ENCODE peak calls at places on chromosomes 12 and 14, in six cellular contexts. One of them, this sample, is unnamed.

GRCh38 chr12:131333621-131334440 is 377.1 kb upstream of the SFSWAP start:
- DNase-seq in H1: no peak
- DNase-seq in GM23248: no peak
- DNase-seq in endothelial cell of umbilical vein: no peak
- DNase-seq in astrocyte: no peak
- DNase-seq in fibroblast of lung: no peak
- DNase-seq in this sample: no peak

GRCh38 chr12:47576256-47576655 is 129.6 kb downstream of the RPAP3 start:
- DNase-seq in astrocyte: no peak
- DNase-seq in fibroblast of lung: no peak
- DNase-seq in H1: no peak
- DNase-seq in endothelial cell of umbilical vein: no peak
- DNase-seq in GM23248: no peak
- DNase-seq in this sample: no peak

GRCh38 chr14:100815478-100816285 is 10.2 kb upstream of the MEG3 start:
- DNase-seq in fibroblast of lung: peak
- DNase-seq in endothelial cell of umbilical vein: peak
- DNase-seq in astrocyte: peak
- DNase-seq in H1: no peak
- DNase-seq in GM23248: no peak
- DNase-seq in this sample: no peak

GRCh38 chr12:113359133-113359938 is 949 bp downstream of the PLBD2 start:
- DNase-seq in fibroblast of lung: peak
- DNase-seq in GM23248: peak
- DNase-seq in astrocyte: peak
- DNase-seq in H1: no peak
- DNase-seq in endothelial cell of umbilical vein: no peak
- DNase-seq in this sample: no peak

GRCh38 chr12:114680498-114681148 is 3.4 kb downstream of the TBX3 start:
- DNase-seq in fibroblast of lung: no peak
- DNase-seq in astrocyte: no peak
- DNase-seq in endothelial cell of umbilical vein: no peak
- DNase-seq in GM23248: peak
- DNase-seq in H1: no peak
- DNase-seq in this sample: no peak

GRCh38 chr12:103114296-103115055 is 157.0 kb downstream of the ASCL1 start:
- DNase-seq in H1: no peak
- DNase-seq in GM23248: no peak
- DNase-seq in endothelial cell of umbilical vein: no peak
- DNase-seq in astrocyte: no peak
- DNase-seq in fibroblast of lung: no peak
- DNase-seq in this sample: no peak

GRCh38 chr12:46777587-46777986 is 48.2 kb downstream of the SLC38A4 start:
- DNase-seq in astrocyte: no peak
- DNase-seq in H1: no peak
- DNase-seq in fibroblast of lung: no peak
- DNase-seq in GM23248: no peak
- DNase-seq in endothelial cell of umbilical vein: no peak
- DNase-seq in this sample: no peak

GRCh38 chr14:79899610-79900009 is 311.7 kb downstream of the DIO2 start:
- DNase-seq in astrocyte: no peak
- DNase-seq in H1: no peak
- DNase-seq in GM23248: no peak
- DNase-seq in fibroblast of lung: no peak
- DNase-seq in endothelial cell of umbilical vein: no peak
- DNase-seq in this sample: no peak

GRCh38 chr12:52528641-52529143 is 8.5 kb upstream of the KRT5 start:
- DNase-seq in astrocyte: no peak
- DNase-seq in GM23248: no peak
- DNase-seq in H1: no peak
- DNase-seq in endothelial cell of umbilical vein: no peak
- DNase-seq in fibroblast of lung: no peak
- DNase-seq in this sample: no peak

GRCh38 chr12:110582286-110583136 is 607 bp downstream of the PPTC7 start:
- DNase-seq in H1: no peak
- DNase-seq in fibroblast of lung: peak
- DNase-seq in GM23248: peak
- DNase-seq in endothelial cell of umbilical vein: peak
- DNase-seq in astrocyte: no peak
- DNase-seq in this sample: no peak

GRCh38 chr14:104137297-104138097 is 890 bp upstream of the KIF26A start:
- DNase-seq in H1: no peak
- DNase-seq in endothelial cell of umbilical vein: peak
- DNase-seq in GM23248: peak
- DNase-seq in astrocyte: no peak
- DNase-seq in fibroblast of lung: peak
- DNase-seq in this sample: no peak

GRCh38 chr12:86613306-86613705 is 357.1 kb upstream of the MGAT4C start:
- DNase-seq in fibroblast of lung: no peak
- DNase-seq in astrocyte: no peak
- DNase-seq in H1: no peak
- DNase-seq in GM23248: no peak
- DNase-seq in endothelial cell of umbilical vein: peak
- DNase-seq in this sample: peak

GRCh38 chr12:14768823-14769405 is 34.4 kb downstream of the WBP11 start:
- DNase-seq in fibroblast of lung: peak
- DNase-seq in endothelial cell of umbilical vein: no peak
- DNase-seq in H1: no peak
- DNase-seq in astrocyte: no peak
- DNase-seq in GM23248: peak
- DNase-seq in this sample: no peak

GRCh38 chr12:92614502-92614901 is 88.3 kb upstream of the PLEKHG7 start:
- DNase-seq in endothelial cell of umbilical vein: no peak
- DNase-seq in astrocyte: no peak
- DNase-seq in fibroblast of lung: no peak
- DNase-seq in GM23248: no peak
- DNase-seq in H1: no peak
- DNase-seq in this sample: no peak

GRCh38 chr14:55121628-55122440 is 7.2 kb upstream of the LGALS3 start:
- DNase-seq in fibroblast of lung: no peak
- DNase-seq in astrocyte: no peak
- DNase-seq in endothelial cell of umbilical vein: no peak
- DNase-seq in GM23248: no peak
- DNase-seq in H1: no peak
- DNase-seq in this sample: no peak

GRCh38 chr14:45262637-45263036 is 9.6 kb upstream of the MIS18BP1 start:
- DNase-seq in astrocyte: no peak
- DNase-seq in H1: no peak
- DNase-seq in fibroblast of lung: peak
- DNase-seq in GM23248: no peak
- DNase-seq in endothelial cell of umbilical vein: no peak
- DNase-seq in this sample: no peak

GRCh38 chr14:97458302-97459137 is 661.3 kb downstream of the VRK1 start:
- DNase-seq in astrocyte: no peak
- DNase-seq in endothelial cell of umbilical vein: no peak
- DNase-seq in GM23248: no peak
- DNase-seq in fibroblast of lung: no peak
- DNase-seq in H1: peak
- DNase-seq in this sample: no peak

GRCh38 chr12:27396416-27396815 is 50.1 kb upstream of the SMCO2 start:
- DNase-seq in astrocyte: no peak
- DNase-seq in fibroblast of lung: peak
- DNase-seq in GM23248: no peak
- DNase-seq in H1: no peak
- DNase-seq in endothelial cell of umbilical vein: no peak
- DNase-seq in this sample: no peak

GRCh38 chr12:55931780-55932545 is 1.0 kb downstream of the DGKA start:
- DNase-seq in endothelial cell of umbilical vein: peak
- DNase-seq in astrocyte: peak
- DNase-seq in fibroblast of lung: peak
- DNase-seq in GM23248: peak
- DNase-seq in H1: no peak
- DNase-seq in this sample: no peak

GRCh38 chr14:90034835-90035525 is 26.8 kb upstream of the KCNK13 start:
- DNase-seq in astrocyte: no peak
- DNase-seq in H1: no peak
- DNase-seq in endothelial cell of umbilical vein: no peak
- DNase-seq in GM23248: no peak
- DNase-seq in fibroblast of lung: no peak
- DNase-seq in this sample: no peak

GRCh38 chr14:89616425-89617141 is 199.6 kb upstream of the FOXN3 start:
- DNase-seq in endothelial cell of umbilical vein: peak
- DNase-seq in astrocyte: no peak
- DNase-seq in H1: no peak
- DNase-seq in GM23248: peak
- DNase-seq in fibroblast of lung: peak
- DNase-seq in this sample: no peak

GRCh38 chr12:52600941-52601481 is at the start of gene KRT72:
- DNase-seq in astrocyte: no peak
- DNase-seq in H1: no peak
- DNase-seq in endothelial cell of umbilical vein: no peak
- DNase-seq in fibroblast of lung: no peak
- DNase-seq in GM23248: no peak
- DNase-seq in this sample: no peak

GRCh38 chr12:112447106-112447505 is 28.4 kb downstream of the PTPN11 start:
- DNase-seq in H1: no peak
- DNase-seq in fibroblast of lung: no peak
- DNase-seq in astrocyte: no peak
- DNase-seq in endothelial cell of umbilical vein: peak
- DNase-seq in GM23248: no peak
- DNase-seq in this sample: no peak

GRCh38 chr14:32940066-32940651 is 1.5 kb downstream of the NPAS3 start:
- DNase-seq in endothelial cell of umbilical vein: peak
- DNase-seq in GM23248: peak
- DNase-seq in H1: no peak
- DNase-seq in astrocyte: peak
- DNase-seq in fibroblast of lung: peak
- DNase-seq in this sample: no peak
- TF ChIP-seq EZH2 in endothelial cell of umbilical vein: no peak
- TF ChIP-seq EZH2 in GM23248: no peak
- TF ChIP-seq EZH2 in H1: no peak
- TF ChIP-seq EZH2 in astrocyte: no peak
- TF ChIP-seq EZH2 in fibroblast of lung: no peak
- TF ChIP-seq EZH2 in this sample: peak

GRCh38 chr14:37591941-37592287 is 3.1 kb downstream of the FOXA1 start:
- DNase-seq in GM23248: no peak
- DNase-seq in astrocyte: no peak
- DNase-seq in endothelial cell of umbilical vein: no peak
- DNase-seq in H1: no peak
- DNase-seq in fibroblast of lung: no peak
- DNase-seq in this sample: no peak
- TF ChIP-seq EZH2 in GM23248: peak
- TF ChIP-seq EZH2 in astrocyte: peak
- TF ChIP-seq EZH2 in endothelial cell of umbilical vein: peak
- TF ChIP-seq EZH2 in H1: no peak
- TF ChIP-seq EZH2 in fibroblast of lung: peak
- TF ChIP-seq EZH2 in this sample: no peak

GRCh38 chr14:56815301-56815700 is 5.0 kb upstream of the OTX2 start:
- DNase-seq in H1: no peak
- DNase-seq in astrocyte: no peak
- DNase-seq in endothelial cell of umbilical vein: no peak
- DNase-seq in fibroblast of lung: no peak
- DNase-seq in GM23248: no peak
- DNase-seq in this sample: no peak

GRCh38 chr14:56814468-56815074 is 4.3 kb upstream of the OTX2 start:
- DNase-seq in endothelial cell of umbilical vein: no peak
- DNase-seq in GM23248: no peak
- DNase-seq in fibroblast of lung: no peak
- DNase-seq in astrocyte: no peak
- DNase-seq in H1: no peak
- DNase-seq in this sample: no peak

GRCh38 chr14:56817396-56817921 is 7.2 kb upstream of the OTX2 start:
- DNase-seq in H1: no peak
- DNase-seq in GM23248: no peak
- DNase-seq in fibroblast of lung: no peak
- DNase-seq in endothelial cell of umbilical vein: no peak
- DNase-seq in astrocyte: no peak
- DNase-seq in this sample: no peak

GRCh38 chr14:56813143-56813551 is 2.9 kb upstream of the OTX2 start:
- DNase-seq in GM23248: no peak
- DNase-seq in fibroblast of lung: no peak
- DNase-seq in endothelial cell of umbilical vein: no peak
- DNase-seq in astrocyte: no peak
- DNase-seq in H1: no peak
- DNase-seq in this sample: no peak

DNA sequence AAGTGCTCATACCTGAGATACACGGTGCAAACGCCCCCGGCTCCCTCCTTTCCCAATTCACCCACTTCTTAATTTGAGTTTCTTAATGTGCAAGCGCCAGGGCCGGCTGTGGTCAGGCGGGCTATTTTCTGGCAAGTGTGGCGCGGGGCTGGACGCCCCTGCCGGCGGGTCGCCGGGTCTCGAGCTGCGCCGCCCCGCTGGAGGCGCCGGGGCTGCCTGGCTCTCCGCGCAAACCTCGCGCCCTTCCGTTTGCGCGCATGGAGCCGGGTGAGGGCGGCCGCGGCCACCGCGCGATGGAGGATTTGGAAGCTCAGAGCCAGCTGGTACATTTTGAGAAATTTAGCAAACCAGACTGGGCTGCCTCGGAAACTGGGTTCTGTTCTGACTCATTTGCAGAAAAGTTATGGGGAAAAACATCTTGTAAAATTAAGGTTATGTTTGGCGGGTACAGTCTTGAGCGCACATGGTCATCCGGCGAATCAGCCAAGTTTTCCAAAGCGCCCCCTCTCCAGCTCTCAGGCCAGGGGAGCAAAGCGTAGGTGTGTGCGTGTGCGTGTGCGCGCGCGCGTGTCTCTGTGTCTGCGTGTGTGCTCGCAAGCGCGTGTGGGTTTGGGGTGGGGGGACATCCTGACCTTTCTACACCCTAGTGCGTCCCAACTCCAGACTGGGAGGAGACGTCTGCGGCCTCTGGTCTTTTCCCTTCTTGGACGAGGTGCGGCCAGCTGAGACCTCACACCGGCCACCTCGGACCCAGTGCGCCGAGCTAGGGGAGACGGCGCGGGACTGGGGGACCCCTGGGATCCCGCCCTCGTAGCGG is 6.5 kb upstream of the OTX2 start:
- DNase-seq in fibroblast of lung: peak
- DNase-seq in H1: no peak
- DNase-seq in endothelial cell of umbilical vein: no peak
- DNase-seq in astrocyte: no peak
- DNase-seq in GM23248: no peak
- DNase-seq in this sample: no peak
- TF ChIP-seq EZH2 in fibroblast of lung: no peak
- TF ChIP-seq EZH2 in H1: peak
- TF ChIP-seq EZH2 in endothelial cell of umbilical vein: peak
- TF ChIP-seq EZH2 in astrocyte: no peak
- TF ChIP-seq EZH2 in GM23248: no peak
- TF ChIP-seq EZH2 in this sample: no peak

GRCh38 chr12:124296295-124296915 is 1.5 kb downstream of the RFLNA start:
- DNase-seq in fibroblast of lung: no peak
- DNase-seq in H1: no peak
- DNase-seq in GM23248: no peak
- DNase-seq in astrocyte: no peak
- DNase-seq in endothelial cell of umbilical vein: peak
- DNase-seq in this sample: no peak

GRCh38 chr12:124294686-124295315 is at the start of gene RFLNA:
- DNase-seq in H1: no peak
- DNase-seq in GM23248: peak
- DNase-seq in astrocyte: no peak
- DNase-seq in endothelial cell of umbilical vein: peak
- DNase-seq in fibroblast of lung: no peak
- DNase-seq in this sample: no peak

GRCh38 chr12:124296916-124297351 is 2.0 kb downstream of the RFLNA start:
- DNase-seq in H1: no peak
- DNase-seq in endothelial cell of umbilical vein: peak
- DNase-seq in fibroblast of lung: no peak
- DNase-seq in astrocyte: no peak
- DNase-seq in GM23248: peak
- DNase-seq in this sample: no peak

GRCh38 chr12:124297389-124297788 is 2.5 kb downstream of the RFLNA start:
- DNase-seq in GM23248: no peak
- DNase-seq in endothelial cell of umbilical vein: no peak
- DNase-seq in fibroblast of lung: no peak
- DNase-seq in H1: no peak
- DNase-seq in astrocyte: no peak
- DNase-seq in this sample: no peak

GRCh38 chr12:124295431-124296058 is 652 bp downstream of the RFLNA start:
- DNase-seq in fibroblast of lung: no peak
- DNase-seq in H1: no peak
- DNase-seq in astrocyte: no peak
- DNase-seq in GM23248: no peak
- DNase-seq in endothelial cell of umbilical vein: no peak
- DNase-seq in this sample: no peak
- TF ChIP-seq EZH2 in fibroblast of lung: peak
- TF ChIP-seq EZH2 in H1: peak
- TF ChIP-seq EZH2 in astrocyte: no peak
- TF ChIP-seq EZH2 in GM23248: peak
- TF ChIP-seq EZH2 in endothelial cell of umbilical vein: no peak
- TF ChIP-seq EZH2 in this sample: peak